ENCODE peak calls at places on chromosome 1, in ten cellular contexts. One of them, this sample, is unnamed. For H3K4me1, the result is how much of the 10 kb centered on the place peaks cover.

GRCh38 chr1:19414490-19414889 is 70.8 kb downstream of the CAPZB start:
- ATAC-seq in heart left ventricle: peak
- ATAC-seq in GM12878: no peak
- ATAC-seq in body of pancreas: peak
- ATAC-seq in psoas muscle: peak
- ATAC-seq in Panc1: no peak
- ATAC-seq in left lung: peak
- ATAC-seq in RWPE2: no peak
- ATAC-seq in HCT116: no peak
- ATAC-seq in CD8-positive, alpha-beta T cell: no peak
- ATAC-seq in this sample: peak

GRCh38 chr1:1360511-1361169 is 2.3 kb upstream of the MXRA8 start:
- ATAC-seq in body of pancreas: peak
- ATAC-seq in RWPE2: peak
- ATAC-seq in CD8-positive, alpha-beta T cell: no peak
- ATAC-seq in GM12878: no peak
- ATAC-seq in heart left ventricle: peak
- ATAC-seq in HCT116: peak
- ATAC-seq in left lung: peak
- ATAC-seq in Panc1: peak
- ATAC-seq in psoas muscle: peak
- ATAC-seq in this sample: peak

GRCh38 chr1:70093250-70093975 is 112.0 kb downstream of the LRRC40 start:
- ATAC-seq in psoas muscle: no peak
- ATAC-seq in RWPE2: no peak
- ATAC-seq in left lung: no peak
- ATAC-seq in HCT116: no peak
- ATAC-seq in heart left ventricle: no peak
- ATAC-seq in CD8-positive, alpha-beta T cell: no peak
- ATAC-seq in GM12878: no peak
- ATAC-seq in Panc1: no peak
- ATAC-seq in body of pancreas: no peak
- ATAC-seq in this sample: no peak

GRCh38 chr1:30657131-30658013 is 66.0 kb downstream of the MATN1 start:
- ATAC-seq in GM12878: no peak
- ATAC-seq in Panc1: peak
- ATAC-seq in CD8-positive, alpha-beta T cell: no peak
- ATAC-seq in psoas muscle: no peak
- ATAC-seq in RWPE2: peak
- ATAC-seq in left lung: peak
- ATAC-seq in heart left ventricle: no peak
- ATAC-seq in body of pancreas: no peak
- ATAC-seq in HCT116: peak
- ATAC-seq in this sample: no peak

GRCh38 chr1:235280467-235280866 is 47.5 kb downstream of the ARID4B start:
- ATAC-seq in body of pancreas: no peak
- ATAC-seq in HCT116: no peak
- ATAC-seq in psoas muscle: no peak
- ATAC-seq in GM12878: no peak
- ATAC-seq in Panc1: no peak
- ATAC-seq in RWPE2: no peak
- ATAC-seq in heart left ventricle: no peak
- ATAC-seq in left lung: no peak
- ATAC-seq in CD8-positive, alpha-beta T cell: no peak
- ATAC-seq in this sample: no peak

GRCh38 chr1:165647517-165647916 is 16.5 kb downstream of the MGST3 start:
- ATAC-seq in RWPE2: no peak
- ATAC-seq in body of pancreas: no peak
- ATAC-seq in Panc1: no peak
- ATAC-seq in heart left ventricle: no peak
- ATAC-seq in HCT116: no peak
- ATAC-seq in CD8-positive, alpha-beta T cell: no peak
- ATAC-seq in GM12878: no peak
- ATAC-seq in psoas muscle: no peak
- ATAC-seq in left lung: no peak
- ATAC-seq in this sample: no peak

GRCh38 chr1:78333426-78334012 is 157.3 kb upstream of the PTGFR start:
- ATAC-seq in heart left ventricle: peak
- ATAC-seq in GM12878: peak
- ATAC-seq in HCT116: peak
- ATAC-seq in CD8-positive, alpha-beta T cell: no peak
- ATAC-seq in left lung: peak
- ATAC-seq in psoas muscle: no peak
- ATAC-seq in body of pancreas: peak
- ATAC-seq in Panc1: no peak
- ATAC-seq in RWPE2: no peak
- ATAC-seq in this sample: peak

GRCh38 chr1:83761084-83761760 is 237.7 kb downstream of the TTLL7 start:
- ATAC-seq in psoas muscle: no peak
- ATAC-seq in RWPE2: no peak
- ATAC-seq in CD8-positive, alpha-beta T cell: no peak
- ATAC-seq in Panc1: no peak
- ATAC-seq in GM12878: peak
- ATAC-seq in heart left ventricle: no peak
- ATAC-seq in HCT116: no peak
- ATAC-seq in left lung: no peak
- ATAC-seq in body of pancreas: no peak
- ATAC-seq in this sample: no peak

GRCh38 chr1:40562185-40562584 is 30.7 kb downstream of the ZNF684 start:
- ATAC-seq in body of pancreas: no peak
- ATAC-seq in RWPE2: no peak
- ATAC-seq in psoas muscle: no peak
- ATAC-seq in HCT116: no peak
- ATAC-seq in left lung: no peak
- ATAC-seq in heart left ventricle: no peak
- ATAC-seq in GM12878: no peak
- ATAC-seq in CD8-positive, alpha-beta T cell: no peak
- ATAC-seq in Panc1: no peak
- ATAC-seq in this sample: no peak

GRCh38 chr1:174874337-174875053 is 125.3 kb upstream of the CACYBP start:
- ATAC-seq in HCT116: no peak
- ATAC-seq in Panc1: no peak
- ATAC-seq in CD8-positive, alpha-beta T cell: no peak
- ATAC-seq in GM12878: peak
- ATAC-seq in left lung: peak
- ATAC-seq in RWPE2: no peak
- ATAC-seq in psoas muscle: no peak
- ATAC-seq in heart left ventricle: no peak
- ATAC-seq in body of pancreas: peak
- ATAC-seq in this sample: no peak

GRCh38 chr1:58898739-58899580 is 115.1 kb upstream of the JUN start:
- ATAC-seq in heart left ventricle: peak
- ATAC-seq in left lung: no peak
- ATAC-seq in body of pancreas: no peak
- ATAC-seq in RWPE2: no peak
- ATAC-seq in GM12878: no peak
- ATAC-seq in psoas muscle: no peak
- ATAC-seq in CD8-positive, alpha-beta T cell: no peak
- ATAC-seq in Panc1: no peak
- ATAC-seq in HCT116: no peak
- ATAC-seq in this sample: no peak

GRCh38 chr1:184244962-184245361 is 141.9 kb upstream of the C1orf21 start:
- ATAC-seq in psoas muscle: no peak
- ATAC-seq in CD8-positive, alpha-beta T cell: no peak
- ATAC-seq in body of pancreas: peak
- ATAC-seq in heart left ventricle: no peak
- ATAC-seq in Panc1: no peak
- ATAC-seq in RWPE2: no peak
- ATAC-seq in HCT116: no peak
- ATAC-seq in left lung: no peak
- ATAC-seq in GM12878: no peak
- ATAC-seq in this sample: no peak

GRCh38 chr1:34781071-34781843 is at the start of gene GJB3:
- ATAC-seq in left lung: peak
- ATAC-seq in RWPE2: peak
- ATAC-seq in GM12878: no peak
- ATAC-seq in Panc1: peak
- ATAC-seq in HCT116: peak
- ATAC-seq in body of pancreas: peak
- ATAC-seq in CD8-positive, alpha-beta T cell: no peak
- ATAC-seq in heart left ventricle: peak
- ATAC-seq in psoas muscle: no peak
- ATAC-seq in this sample: peak

GRCh38 chr1:28928306-28928987 is 14.1 kb downstream of the EPB41 start:
- ATAC-seq in body of pancreas: no peak
- ATAC-seq in GM12878: peak
- ATAC-seq in RWPE2: no peak
- ATAC-seq in CD8-positive, alpha-beta T cell: peak
- ATAC-seq in left lung: peak
- ATAC-seq in Panc1: no peak
- ATAC-seq in HCT116: no peak
- ATAC-seq in heart left ventricle: peak
- ATAC-seq in psoas muscle: peak
- ATAC-seq in this sample: no peak

DNA sequence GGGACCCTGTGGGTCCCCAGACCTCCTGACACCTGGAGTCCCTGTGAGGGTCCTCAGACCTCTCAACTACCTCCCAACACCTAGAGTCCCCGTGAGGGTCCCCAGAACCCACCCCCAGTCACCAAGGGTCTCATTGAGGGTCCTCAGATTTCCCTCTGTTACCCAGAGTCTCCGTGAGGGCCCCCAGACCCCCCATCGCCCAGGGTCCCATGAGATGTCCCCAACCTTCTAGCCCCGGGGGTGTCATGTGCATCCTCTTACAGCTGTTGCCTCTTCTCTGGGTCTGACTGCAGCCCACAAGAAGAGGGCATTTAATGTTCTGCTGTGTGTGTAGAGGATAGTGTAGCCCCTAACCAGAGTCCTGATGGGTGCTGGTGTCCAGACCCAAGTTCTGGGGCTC is 2.0 kb upstream of the GJC2 start:
- ATAC-seq in psoas muscle: no peak
- ATAC-seq in heart left ventricle: no peak
- ATAC-seq in body of pancreas: no peak
- ATAC-seq in CD8-positive, alpha-beta T cell: no peak
- ATAC-seq in HCT116: no peak
- ATAC-seq in RWPE2: no peak
- ATAC-seq in GM12878: no peak
- ATAC-seq in Panc1: no peak
- ATAC-seq in left lung: no peak
- ATAC-seq in this sample: no peak
- H3K4me1 ChIP-seq in psoas muscle: under half
- H3K4me1 ChIP-seq in heart left ventricle: half or more
- H3K4me1 ChIP-seq in body of pancreas: under half
- H3K4me1 ChIP-seq in CD8-positive, alpha-beta T cell: under half
- H3K4me1 ChIP-seq in HCT116: under half
- H3K4me1 ChIP-seq in RWPE2: under half
- H3K4me1 ChIP-seq in GM12878: under half
- H3K4me1 ChIP-seq in Panc1: under half
- H3K4me1 ChIP-seq in left lung: half or more
- H3K4me1 ChIP-seq in this sample: half or more

GRCh38 chr1:92043621-92044020 is 13.8 kb downstream of the EPHX4 start:
- ATAC-seq in psoas muscle: no peak
- ATAC-seq in GM12878: no peak
- ATAC-seq in HCT116: no peak
- ATAC-seq in left lung: no peak
- ATAC-seq in body of pancreas: no peak
- ATAC-seq in RWPE2: peak
- ATAC-seq in heart left ventricle: no peak
- ATAC-seq in CD8-positive, alpha-beta T cell: no peak
- ATAC-seq in Panc1: no peak
- ATAC-seq in this sample: no peak
- H3K4me1 ChIP-seq in psoas muscle: under half
- H3K4me1 ChIP-seq in GM12878: under half
- H3K4me1 ChIP-seq in HCT116: under half
- H3K4me1 ChIP-seq in left lung: under half
- H3K4me1 ChIP-seq in body of pancreas: under half
- H3K4me1 ChIP-seq in RWPE2: under half
- H3K4me1 ChIP-seq in heart left ventricle: under half
- H3K4me1 ChIP-seq in CD8-positive, alpha-beta T cell: under half
- H3K4me1 ChIP-seq in Panc1: under half
- H3K4me1 ChIP-seq in this sample: under half

DNA sequence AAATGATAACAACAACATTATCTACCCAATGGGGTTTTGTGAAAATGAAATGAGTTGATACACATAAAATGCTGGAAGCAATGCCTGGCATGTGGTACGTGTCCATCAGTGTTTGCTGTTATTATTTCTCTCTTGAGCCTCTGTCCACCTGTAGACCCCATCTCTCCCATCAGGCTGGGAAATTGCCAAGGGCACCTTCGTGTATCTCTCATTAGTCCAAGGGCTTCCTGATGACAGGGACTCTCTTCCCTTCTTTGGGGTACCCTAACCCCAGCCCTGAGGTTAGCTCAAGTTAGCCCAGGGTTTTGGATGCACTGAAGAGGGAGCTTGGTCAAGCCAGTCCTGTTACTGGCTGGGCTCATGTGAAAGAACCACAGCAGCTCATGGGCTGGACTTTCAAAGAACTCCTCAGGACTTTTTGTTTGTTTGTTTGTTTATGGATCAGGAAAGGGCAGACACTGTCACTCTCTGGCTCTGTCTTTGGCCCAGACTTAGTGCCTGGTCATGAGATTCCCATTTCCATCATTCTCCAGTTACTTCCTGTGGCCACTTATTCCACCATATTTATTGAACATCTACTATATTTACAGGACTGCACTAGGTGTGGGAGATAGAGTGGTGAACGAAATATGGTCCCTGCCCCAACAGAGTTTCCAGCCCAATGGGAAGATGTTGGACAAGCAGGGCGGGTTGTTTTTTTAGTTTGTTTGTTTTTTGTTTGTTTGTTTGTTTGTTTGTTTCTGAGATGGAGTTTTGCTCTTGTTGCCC is 57.4 kb downstream of the NAV1 start:
- ATAC-seq in Panc1: no peak
- ATAC-seq in heart left ventricle: no peak
- ATAC-seq in RWPE2: no peak
- ATAC-seq in body of pancreas: no peak
- ATAC-seq in psoas muscle: no peak
- ATAC-seq in left lung: no peak
- ATAC-seq in HCT116: no peak
- ATAC-seq in CD8-positive, alpha-beta T cell: no peak
- ATAC-seq in GM12878: no peak
- ATAC-seq in this sample: no peak
- H3K4me1 ChIP-seq in Panc1: under half
- H3K4me1 ChIP-seq in heart left ventricle: half or more
- H3K4me1 ChIP-seq in RWPE2: under half
- H3K4me1 ChIP-seq in body of pancreas: under half
- H3K4me1 ChIP-seq in psoas muscle: under half
- H3K4me1 ChIP-seq in left lung: under half
- H3K4me1 ChIP-seq in HCT116: under half
- H3K4me1 ChIP-seq in CD8-positive, alpha-beta T cell: under half
- H3K4me1 ChIP-seq in GM12878: under half
- H3K4me1 ChIP-seq in this sample: under half

DNA sequence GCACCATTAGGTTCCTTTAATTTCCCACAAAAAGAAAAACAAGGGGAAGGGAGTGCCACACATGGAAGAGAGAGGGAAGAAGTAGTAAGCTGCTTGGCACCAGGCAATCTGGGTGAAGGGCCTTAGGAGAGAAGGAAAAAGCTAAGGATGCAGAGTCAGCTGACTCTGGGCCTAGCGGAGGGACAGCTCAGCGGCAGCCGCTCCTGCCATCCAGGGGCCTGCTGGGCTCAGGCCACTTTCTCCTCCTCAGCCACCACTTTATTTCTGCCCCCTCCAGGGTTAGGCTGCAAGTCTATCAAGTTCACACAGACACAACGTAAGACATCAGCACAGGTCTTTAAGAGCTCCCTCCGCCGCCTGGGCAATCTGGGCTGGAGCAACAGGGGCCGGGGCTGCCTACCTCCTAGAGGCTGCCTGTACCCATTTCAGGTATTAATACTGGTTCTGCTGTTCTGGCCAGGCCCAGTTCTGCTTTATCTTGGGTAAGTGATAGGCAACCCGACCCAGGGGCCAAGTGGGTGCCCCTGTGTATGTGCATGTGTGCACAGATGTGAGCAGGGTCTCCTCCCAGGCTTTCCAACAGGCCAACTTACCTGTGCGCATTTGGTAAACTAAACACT is 53.6 kb downstream of the SLC45A1 start:
- ATAC-seq in RWPE2: no peak
- ATAC-seq in body of pancreas: no peak
- ATAC-seq in Panc1: peak
- ATAC-seq in left lung: no peak
- ATAC-seq in HCT116: no peak
- ATAC-seq in CD8-positive, alpha-beta T cell: no peak
- ATAC-seq in GM12878: no peak
- ATAC-seq in heart left ventricle: peak
- ATAC-seq in psoas muscle: peak
- ATAC-seq in this sample: no peak
- H3K4me1 ChIP-seq in RWPE2: under half
- H3K4me1 ChIP-seq in body of pancreas: half or more
- H3K4me1 ChIP-seq in Panc1: half or more
- H3K4me1 ChIP-seq in left lung: half or more
- H3K4me1 ChIP-seq in HCT116: under half
- H3K4me1 ChIP-seq in CD8-positive, alpha-beta T cell: under half
- H3K4me1 ChIP-seq in GM12878: under half
- H3K4me1 ChIP-seq in heart left ventricle: half or more
- H3K4me1 ChIP-seq in psoas muscle: half or more
- H3K4me1 ChIP-seq in this sample: under half

This sample was measured in gastroesophageal sphincter.